ENCODE peak calls at places on chromosomes 4 and X, in five cellular contexts. F is right lobe of liver, J is left ventricle myocardium inferior, Y is pancreas, A is SK-N-SH. V is an unnamed sample. For H3K27me3, the result is how much of the 10 kb centered on the place peaks cover.

GRCh38 chr4:98686847-98687246 is 28.4 kb upstream of the TSPAN5 start:
- DNase-seq in J (no peak), A (no peak), F (no peak), Y (no peak), V (no peak)

GRCh38 chr4:24489870-24490269 is 94.5 kb downstream of the DHX15 start:
- DNase-seq in J (peak), A (no peak), Y (no peak), F (no peak), V (no peak)

GRCh38 chrX:40573763-40574162 is 7.0 kb upstream of the ATP6AP2 start:
- DNase-seq in J (no peak), A (no peak), Y (no peak), F (no peak), V (no peak)

GRCh38 chr4:159446266-159446976 is 343.5 kb downstream of the RAPGEF2 start:
- DNase-seq in J (no peak), A (peak), F (peak), Y (peak), V (no peak)

GRCh38 chrX:17065100-17065499 is 118.6 kb downstream of the REPS2 start:
- DNase-seq in A (no peak), F (no peak), J (no peak), Y (no peak), V (no peak)

GRCh38 chr4:7206385-7206784 is 14.0 kb downstream of the SORCS2 start:
- DNase-seq in F (no peak), Y (no peak), J (peak), A (no peak), V (no peak)

GRCh38 chr4:116070283-116070682 is 956.9 kb upstream of the NDST4 start:
- DNase-seq in F (no peak), A (no peak), Y (no peak), J (no peak), V (no peak)

GRCh38 chrX:9503261-9503660 is 38.4 kb downstream of the TBL1X start:
- DNase-seq in F (no peak), A (no peak), Y (no peak), J (no peak), V (no peak)

GRCh38 chr4:88758264-88758663 is 60.6 kb upstream of the NAP1L5 start:
- DNase-seq in Y (no peak), J (no peak), A (no peak), F (no peak), V (no peak)

GRCh38 chrX:23919148-23919547 is 11.3 kb downstream of the CXorf58 start:
- DNase-seq in J (no peak), Y (no peak), F (no peak), A (no peak), V (no peak)

GRCh38 chr4:187276786-187277408 is 553.2 kb upstream of the FAT1 start:
- DNase-seq in Y (no peak), F (no peak), A (no peak), J (no peak), V (no peak)

GRCh38 chr4:26235500-26235899 is 85.3 kb upstream of the RBPJ start:
- DNase-seq in A (no peak), F (no peak), Y (peak), J (peak), V (peak)

GRCh38 chrX:88988796-88989195 is 241.8 kb downstream of the CPXCR1 start:
- DNase-seq in J (no peak), F (no peak), A (no peak), Y (no peak), V (no peak)

GRCh38 chr4:41890085-41890484 is 45.1 kb upstream of the TMEM33 start:
- DNase-seq in F (no peak), J (no peak), Y (no peak), A (no peak), V (no peak)

GRCh38 chr4:145014365-145014764 is 83.6 kb downstream of the ANAPC10 start:
- DNase-seq in J (no peak), A (no peak), F (no peak), Y (no peak), V (no peak)

GRCh38 chr4:144584428-144584827 is 61.5 kb upstream of the HHIP start:
- DNase-seq in F (no peak), J (no peak), Y (no peak), A (no peak), V (no peak)

GRCh38 chr4:189049682-189050081 is 891.0 kb upstream of the FRG1 start:
- DNase-seq in F (no peak), Y (no peak), A (no peak), J (no peak), V (no peak)

GRCh38 chrX:69257504-69258127 is 92.4 kb upstream of the PJA1 start:
- DNase-seq in J (no peak), F (no peak), A (no peak), Y (no peak), V (no peak)

GRCh38 chr4:140944539-140944938 is 188.4 kb upstream of the TBC1D9 start:
- DNase-seq in Y (no peak), F (no peak), J (no peak), A (no peak), V (no peak)

GRCh38 chrX:134684956-134685355 is 26.7 kb upstream of the PLAC1 start:
- DNase-seq in F (no peak), Y (no peak), A (no peak), J (no peak), V (no peak)

GRCh38 chr4:145278341-145279121 is 98.1 kb upstream of the OTUD4 start:
- DNase-seq in Y (no peak), F (no peak), J (no peak), A (no peak), V (no peak)

GRCh38 chr4:31375936-31376335 is 655.8 kb downstream of the PCDH7 start:
- DNase-seq in A (no peak), F (no peak), J (no peak), Y (no peak), V (no peak)

GRCh38 chr4:89482926-89483595 is 175.5 kb upstream of the GPRIN3 start:
- DNase-seq in A (no peak), Y (no peak), J (no peak), F (no peak), V (no peak)

GRCh38 chr4:116015062-116015461 is 901.6 kb upstream of the NDST4 start:
- DNase-seq in A (no peak), J (no peak), F (no peak), Y (no peak), V (no peak)

GRCh38 chrX:47285762-47286320 is 53.0 kb downstream of the USP11 start:
- DNase-seq in F (no peak), Y (no peak), J (no peak), A (no peak), V (no peak)

GRCh38 chrX:52217494-52218160 is 32.9 kb downstream of the MAGED4 start:
- DNase-seq in Y (no peak), F (no peak), A (no peak), J (no peak), V (no peak)

GRCh38 chr4:3399277-3400194 is 42.2 kb upstream of the HGFAC start:
- DNase-seq in F (peak), A (peak), Y (no peak), J (peak), V (no peak)

GRCh38 chr4:130675262-130675661 is 1579.3 kb downstream of the C4orf33 start:
- DNase-seq in A (peak), Y (no peak), F (no peak), J (no peak), V (no peak)

GRCh38 chr4:75596061-75596460 is 34.3 kb downstream of the CDKL2 start:
- DNase-seq in F (no peak), Y (no peak), J (no peak), A (no peak), V (no peak)

GRCh38 chr4:111556141-111556781 is 589.0 kb upstream of the FAM241A start:
- DNase-seq in J (no peak), Y (no peak), F (no peak), A (no peak), V (no peak)

GRCh38 chrX:107773206-107773605 is 2.4 kb downstream of the TSC22D3 start:
- DNase-seq in F (no peak), J (no peak), A (no peak), Y (no peak), V (no peak)
- H3K27me3 ChIP-seq in F (under half), J (under half), A (half or more), Y (under half), V (under half)

DNA sequence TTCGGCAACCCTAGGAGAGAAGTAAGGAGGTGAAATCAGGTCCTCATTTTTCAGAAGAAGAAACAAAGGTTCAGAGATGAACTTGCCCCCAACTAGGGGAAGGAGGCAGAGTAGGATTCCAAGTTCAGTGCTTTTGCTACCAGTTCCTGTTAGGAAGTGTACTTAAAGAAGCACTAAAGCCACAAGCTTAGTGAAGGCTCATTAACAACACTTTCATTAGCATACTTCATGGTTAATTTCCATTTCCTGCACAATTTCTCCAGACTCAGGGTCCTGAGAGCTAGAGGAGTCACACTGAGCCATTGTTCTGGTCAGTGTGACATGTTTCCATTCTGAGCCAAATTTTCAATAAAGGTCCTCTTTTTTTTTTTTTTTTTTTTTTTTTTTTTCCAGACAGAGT is 52.0 kb downstream of the VSIG4 start:
- DNase-seq in F (no peak), A (no peak), J (no peak), Y (no peak), V (no peak)
- H3K4me3 ChIP-seq in F (no peak), A (no peak), J (no peak), Y (no peak), V (no peak)

DNA sequence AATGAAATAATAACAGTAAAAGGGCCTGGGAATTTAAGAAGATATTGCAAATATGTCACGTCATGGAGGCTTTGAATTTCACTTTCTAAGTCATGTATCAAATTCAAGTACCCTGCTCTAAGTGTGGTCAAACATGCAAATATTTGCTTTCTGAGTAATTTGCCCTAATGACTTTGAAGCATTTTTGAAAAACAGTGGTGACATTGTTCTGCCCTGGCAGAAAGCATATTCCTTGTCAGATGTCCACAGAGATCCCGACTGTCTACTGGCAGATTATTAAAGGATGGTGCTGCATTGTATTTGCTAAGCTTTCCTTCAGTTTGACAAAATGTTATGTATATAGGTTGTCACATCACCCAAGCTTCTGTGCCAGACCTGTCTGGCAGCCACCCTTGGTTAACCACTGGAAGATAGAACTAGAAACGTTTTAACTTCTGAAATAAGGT is 92.5 kb downstream of the ANK2 start:
- DNase-seq in J (no peak), Y (no peak), F (no peak), A (no peak), V (no peak)
- H3K27ac ChIP-seq in J (no peak), Y (no peak), F (no peak), A (peak), V (no peak)

GRCh38 chrX:136260801-136261200 is 9.6 kb upstream of the MAP7D3 start:
- DNase-seq in Y (no peak), J (no peak), A (no peak), F (no peak), V (no peak)
- H3K27me3 ChIP-seq in Y (under half), J (under half), A (under half), F (under half), V (under half)

V was measured in Peyer's patch.